ENCODE peak calls at places on chromosomes 6 and 20, in four cellular contexts. Y is activated naive CD8-positive, alpha-beta T cell treated with anti-CD3 and anti-CD28 coated beads for 36 hours; R is OCI-LY7; F is Kasumi-1. M is an unnamed sample.
A peak's percentile ranks its signal among the peaks of the same experiment; 100 is the strongest.

GRCh38 chr6:78810146-78810545 is 57.2 kb upstream of the IRAK1BP1 start:
- DNase-seq in R (no peak), Y (no peak), F (peak; percentile 69), M (peak; percentile 56)

GRCh38 chr20:1830240-1830639 is 65.0 kb upstream of the SIRPA start:
- DNase-seq in F (no peak), Y (no peak), R (no peak), M (peak; percentile 94)

GRCh38 chr20:45254867-45255266 is 503 bp upstream of the SLPI start:
- DNase-seq in R (no peak), Y (no peak), F (peak; percentile 52), M (peak; percentile 26)

GRCh38 chr20:45833030-45833882 is at the start of gene SNX21:
- DNase-seq in R (no peak), F (peak; percentile 30), Y (peak; percentile 38), M (peak; percentile 94)

GRCh38 chr20:46690219-46691111 is 1.2 kb upstream of the TP53RK start:
- DNase-seq in R (no peak), F (no peak), Y (no peak), M (no peak)

GRCh38 chr6:155493694-155494143 is 38.1 kb upstream of the NOX3 start:
- DNase-seq in R (peak; percentile 20), Y (no peak), F (no peak), M (peak; percentile 99)

GRCh38 chr6:119119989-119120388 is 41.5 kb upstream of the FAM184A start:
- DNase-seq in R (no peak), F (no peak), Y (no peak), M (peak; percentile 91)

GRCh38 chr6:113856011-113856551 is 1.1 kb upstream of the MARCKS start:
- DNase-seq in Y (no peak), R (no peak), F (peak; percentile 56), M (peak; percentile 59)

GRCh38 chr6:130778946-130779657 is 48.1 kb upstream of the SMLR1 start:
- DNase-seq in Y (no peak), R (no peak), F (peak; percentile 62), M (peak; percentile 75)

GRCh38 chr6:118896339-118897136 is 2.6 kb downstream of the ASF1A start:
- DNase-seq in F (peak; percentile 84), Y (no peak), R (peak; percentile 67), M (peak; percentile 70)

GRCh38 chr20:22512911-22513489 is 71.4 kb downstream of the FOXA2 start:
- DNase-seq in F (no peak), R (no peak), Y (no peak), M (no peak)

GRCh38 chr6:85390105-85390728 is 59.7 kb upstream of the NT5E start:
- DNase-seq in Y (no peak), F (no peak), R (no peak), M (peak; percentile 34)

GRCh38 chr20:38109657-38110524 is 55.2 kb downstream of the TGM2 start:
- DNase-seq in R (no peak), Y (no peak), F (no peak), M (peak; percentile 91)

GRCh38 chr6:106631356-106631755 is 2.0 kb downstream of the QRSL1 start:
- DNase-seq in F (no peak), Y (no peak), R (no peak), M (peak; percentile 10)

GRCh38 chr6:4370066-4370465 is 234.7 kb upstream of the ECI2 start:
- DNase-seq in R (no peak), Y (no peak), F (no peak), M (peak; percentile 99)

GRCh38 chr6:148497256-148497655 is 154.6 kb downstream of the SASH1 start:
- DNase-seq in R (no peak), Y (no peak), F (no peak), M (no peak)

GRCh38 chr6:107917468-107918375 is 40.3 kb downstream of the SEC63 start:
- DNase-seq in R (no peak), Y (no peak), F (no peak), M (no peak)

GRCh38 chr6:1702580-1703051 is 92.9 kb downstream of the FOXC1 start:
- DNase-seq in F (no peak), Y (no peak), R (no peak), M (no peak)

GRCh38 chr6:127956260-127956888 is 55.5 kb upstream of the THEMIS start:
- DNase-seq in F (no peak), Y (no peak), R (no peak), M (peak; percentile 25)

GRCh38 chr20:25320035-25320800 is 70.4 kb downstream of the ABHD12 start:
- DNase-seq in F (no peak), Y (no peak), R (no peak), M (no peak)

GRCh38 chr20:31808481-31808880 is 10.7 kb upstream of the MYLK2 start:
- DNase-seq in R (no peak), Y (no peak), F (no peak), M (no peak)

M was measured in HCEC 1CT.